ENCODE peak calls at places on chromosomes 5 and 9, in eight cellular contexts. D, S, A, C, W, M, V and K are unnamed samples.

GRCh38 chr5:137113161-137113560 is 386.0 kb downstream of the SPOCK1 start:
- DNase-seq in V (no peak), C (no peak), D (no peak), W (no peak), M (no peak), S (peak; percentile 62), A (no peak), K (no peak)

GRCh38 chr5:134019636-134020035 is 14.9 kb upstream of the VDAC1 start:
- DNase-seq in S (no peak), M (no peak), W (no peak), C (no peak), A (no peak), V (peak; percentile 47), D (no peak), K (no peak)

GRCh38 chr9:110123364-110124095 is 84.4 kb downstream of the C9orf152 start:
- DNase-seq in C (no peak), W (no peak), V (no peak), M (no peak), S (no peak), A (no peak), D (no peak), K (no peak)

GRCh38 chr5:62124266-62124665 is 181.7 kb upstream of the KIF2A start:
- DNase-seq in W (no peak), S (no peak), D (peak; percentile 66), M (no peak), V (no peak), C (peak; percentile 71), A (no peak), K (no peak)

GRCh38 chr9:121781701-121782464 is 130.4 kb downstream of the DAB2IP start:
- DNase-seq in A (no peak), D (no peak), W (no peak), M (no peak), S (peak; percentile 48), C (no peak), V (no peak), K (no peak)

GRCh38 chr5:88860501-88860900 is 22.5 kb downstream of the MEF2C start:
- DNase-seq in D (no peak), C (no peak), M (no peak), A (no peak), W (no peak), V (no peak), S (no peak), K (no peak)

GRCh38 chr5:112957970-112958773 is 18.4 kb upstream of the DCP2 start:
- DNase-seq in C (peak; percentile 46), M (no peak), S (no peak), V (no peak), A (no peak), W (no peak), D (no peak), K (peak; percentile 75)

GRCh38 chr5:134738963-134739661 is 764 bp downstream of the CAMLG start:
- DNase-seq in M (peak; percentile 69), D (no peak), V (no peak), S (peak; percentile 61), A (no peak), W (no peak), C (peak; percentile 37), K (peak; percentile 47)

GRCh38 chr9:93259490-93260289 is 75.8 kb downstream of the WNK2 start:
- DNase-seq in V (no peak), W (peak; percentile 36), S (peak; percentile 41), D (no peak), M (peak; percentile 45), C (no peak), A (no peak), K (peak; percentile 61)

GRCh38 chr5:98556707-98557106 is 216.8 kb upstream of the RGMB start:
- DNase-seq in C (no peak), S (no peak), M (no peak), W (no peak), A (no peak), V (no peak), D (no peak), K (no peak)

GRCh38 chr5:53257806-53258373 is 148.3 kb upstream of the MOCS2 start:
- DNase-seq in V (no peak), A (no peak), D (no peak), S (no peak), W (no peak), M (no peak), C (no peak), K (no peak)

GRCh38 chr5:14714706-14715105 is 50.2 kb downstream of the OTULIN start:
- DNase-seq in M (peak; percentile 53), W (no peak), D (no peak), S (no peak), C (no peak), V (no peak), A (no peak), K (no peak)

GRCh38 chr9:122350577-122351355 is 20.1 kb upstream of the PTGS1 start:
- DNase-seq in S (peak; percentile 88), C (peak; percentile 61), D (peak; percentile 71), A (no peak), M (peak; percentile 92), W (peak; percentile 91), V (peak; percentile 80), K (peak; percentile 89)

GRCh38 chr5:40736103-40736875 is 19.5 kb downstream of the TTC33 start:
- DNase-seq in D (peak; percentile 44), W (no peak), S (no peak), A (no peak), V (no peak), C (no peak), M (no peak), K (no peak)

GRCh38 chr9:89996106-89996505 is 391.3 kb downstream of the GADD45G start:
- DNase-seq in A (no peak), D (no peak), W (no peak), S (no peak), M (no peak), C (peak; percentile 20), V (no peak), K (no peak)

GRCh38 chr9:32954642-32955041 is 46.8 kb downstream of the APTX start:
- DNase-seq in D (peak; percentile 11), M (no peak), C (peak; percentile 1), A (no peak), W (no peak), S (no peak), V (no peak), K (no peak)

GRCh38 chr5:157607371-157608161 is 32.0 kb upstream of the ADAM19 start:
- DNase-seq in M (peak; percentile 77), C (no peak), D (no peak), S (peak; percentile 90), V (peak; percentile 88), A (no peak), W (no peak), K (no peak)

GRCh38 chr5:8770431-8770830 is 775.4 kb downstream of the SEMA5A start:
- DNase-seq in D (no peak), M (no peak), C (no peak), A (no peak), V (no peak), S (no peak), W (no peak), K (no peak)

GRCh38 chr9:81557957-81558791 is 131.2 kb downstream of the TLE1 start:
- DNase-seq in A (no peak), M (no peak), D (no peak), W (no peak), S (no peak), V (no peak), C (no peak), K (no peak)

GRCh38 chr9:115213777-115214428 is 95.9 kb upstream of the TNC start:
- DNase-seq in M (no peak), C (no peak), A (no peak), V (no peak), W (no peak), D (no peak), S (peak; percentile 84), K (no peak)

GRCh38 chr5:83608122-83608521 is 112.5 kb downstream of the HAPLN1 start:
- DNase-seq in V (no peak), W (no peak), S (peak; percentile 86), A (peak; percentile 36), D (no peak), M (no peak), C (peak; percentile 34), K (no peak)

GRCh38 chr5:105460721-105461120 is 1898.1 kb upstream of the NUDT12 start:
- DNase-seq in M (no peak), W (no peak), C (no peak), A (no peak), S (no peak), D (no peak), V (no peak), K (no peak)

GRCh38 chr5:60672693-60673264 is 27.2 kb downstream of the DEPDC1B start:
- DNase-seq in A (no peak), S (no peak), C (no peak), V (no peak), W (no peak), M (no peak), D (no peak), K (no peak)

GRCh38 chr5:173293817-173294672 is 34.2 kb downstream of the STC2 start:
- DNase-seq in A (no peak), M (peak; percentile 88), D (peak; percentile 58), S (peak; percentile 91), V (peak; percentile 66), W (no peak), C (peak; percentile 57), K (peak; percentile 81)

GRCh38 chr9:112348257-112348992 is 15.0 kb upstream of the PTBP3 start:
- DNase-seq in S (peak; percentile 62), C (peak; percentile 53), D (no peak), M (peak; percentile 89), V (peak; percentile 78), W (peak; percentile 91), A (no peak), K (peak; percentile 92)

GRCh38 chr9:135811796-135812195 is 95.5 kb downstream of the CAMSAP1 start:
- DNase-seq in S (no peak), A (no peak), W (no peak), M (no peak), D (peak; percentile 49), C (peak; percentile 48), V (no peak), K (peak; percentile 30)

GRCh38 chr5:68499952-68500351 is 284.4 kb downstream of the PIK3R1 start:
- DNase-seq in S (no peak), C (no peak), W (no peak), A (no peak), V (no peak), M (no peak), D (no peak), K (no peak)

GRCh38 chr5:79602884-79603283 is 9.4 kb upstream of the TENT2 start:
- DNase-seq in W (no peak), C (no peak), D (no peak), A (no peak), M (no peak), V (no peak), S (no peak), K (no peak)

GRCh38 chr5:55191165-55191564 is 18.2 kb upstream of the CDC20B start:
- DNase-seq in M (no peak), V (no peak), A (no peak), C (no peak), W (no peak), D (no peak), S (no peak), K (no peak)

GRCh38 chr9:99811598-99812383 is 9.9 kb upstream of the NR4A3 start:
- DNase-seq in V (no peak), C (no peak), M (peak; percentile 64), A (no peak), D (no peak), S (no peak), W (no peak), K (no peak)

GRCh38 chr5:43389679-43390329 is 22.4 kb downstream of the CCL28 start:
- DNase-seq in S (peak; percentile 73), D (peak; percentile 87), C (peak; percentile 83), V (peak; percentile 72), M (no peak), W (no peak), A (peak; percentile 32), K (no peak)

GRCh38 chr5:94093300-94093699 is 351.9 kb upstream of the POU5F2 start:
- DNase-seq in W (no peak), A (no peak), C (no peak), S (no peak), M (no peak), V (no peak), D (no peak), K (no peak)

GRCh38 chr9:90881648-90882047 is 80.0 kb downstream of the SYK start:
- DNase-seq in S (no peak), D (no peak), W (no peak), A (no peak), C (no peak), M (peak; percentile 40), V (no peak), K (no peak)

GRCh38 chr9:126690431-126691051 is 76.8 kb downstream of the LMX1B start:
- DNase-seq in C (peak; percentile 29), A (no peak), M (peak; percentile 85), W (no peak), S (peak; percentile 81), D (peak; percentile 31), V (peak; percentile 62), K (peak; percentile 77)